ENCODE peak calls at places on chromosomes 3 and 15, in six cellular contexts. U, Z, Q, L, T and P are unnamed samples.
A peak's percentile ranks its signal among the peaks of the same experiment; 100 is the strongest.

GRCh38 chr3:42511196-42511595 is 8.8 kb downstream of the VIPR1 start:
- DNase-seq in U (no peak), Q (no peak), L (no peak), T (no peak), Z (no peak), P (no peak)

GRCh38 chr3:173109143-173109542 is 31.9 kb downstream of the SPATA16 start:
- DNase-seq in T (no peak), Q (no peak), U (no peak), Z (no peak), L (no peak), P (no peak)

GRCh38 chr15:60237411-60237810 is 160.4 kb downstream of the ANXA2 start:
- DNase-seq in L (peak; percentile 67), Q (no peak), Z (peak; percentile 8), T (no peak), U (no peak), P (no peak)

GRCh38 chr3:106006001-106006400 is 137.2 kb upstream of the CBLB start:
- DNase-seq in L (peak; percentile 87), Z (peak; percentile 80), U (peak; percentile 84), T (no peak), Q (no peak), P (no peak)

GRCh38 chr3:58495101-58495500 is 3.2 kb downstream of the KCTD6 start:
- DNase-seq in L (peak; percentile 30), Z (no peak), Q (no peak), U (no peak), T (no peak), P (no peak)

GRCh38 chr3:64254443-64254842 is 29.2 kb upstream of the PRICKLE2 start:
- DNase-seq in U (no peak), T (no peak), Z (no peak), L (no peak), Q (no peak), P (no peak)

GRCh38 chr3:129441782-129442181 is 1.8 kb downstream of the IFT122 start:
- DNase-seq in L (peak; percentile 50), Z (peak; percentile 71), T (no peak), U (peak; percentile 50), Q (no peak), P (no peak)

GRCh38 chr15:39444729-39445470 is 136.0 kb upstream of the THBS1 start:
- DNase-seq in Q (no peak), L (no peak), Z (no peak), U (no peak), T (no peak), P (no peak)

GRCh38 chr3:167033866-167034265 is 346.2 kb downstream of the ZBBX start:
- DNase-seq in Z (no peak), Q (no peak), L (no peak), U (no peak), T (no peak), P (no peak)

GRCh38 chr3:150639262-150639661 is 36.1 kb downstream of the SELENOT start:
- DNase-seq in L (peak; percentile 24), Z (peak; percentile 13), Q (no peak), T (no peak), U (no peak), P (no peak)

GRCh38 chr3:109018828-109019227 is 65.1 kb upstream of the GUCA1C start:
- DNase-seq in T (no peak), L (peak; percentile 0), Q (no peak), Z (no peak), U (no peak), P (peak; percentile 8)

GRCh38 chr3:117719316-117719926 is 1009.8 kb downstream of the TUSC7 start:
- DNase-seq in Z (peak; percentile 52), L (peak; percentile 40), Q (peak; percentile 6), U (no peak), T (peak; percentile 0), P (peak; percentile 4)

GRCh38 chr15:97904196-97904572 is 56.3 kb upstream of the ARRDC4 start:
- DNase-seq in T (peak; percentile 41), L (peak; percentile 44), U (peak; percentile 3), Z (peak; percentile 76), Q (peak; percentile 61), P (no peak)

GRCh38 chr3:160278210-160278609 is 53.0 kb downstream of the C3orf80 start:
- DNase-seq in Z (no peak), Q (no peak), T (no peak), L (no peak), U (no peak), P (no peak)

GRCh38 chr15:50003786-50004334 is 115.2 kb downstream of the ATP8B4 start:
- DNase-seq in U (peak; percentile 61), L (peak; percentile 87), Z (peak; percentile 96), Q (peak; percentile 92), T (peak; percentile 80), P (peak; percentile 56)

GRCh38 chr3:46545695-46546630 is 20.1 kb downstream of the LRRC2 start:
- DNase-seq in L (no peak), Q (no peak), T (no peak), Z (no peak), U (no peak), P (no peak)

GRCh38 chr3:148021400-148021799 is 612.2 kb downstream of the ZIC1 start:
- DNase-seq in Z (peak; percentile 13), Q (no peak), L (no peak), U (no peak), T (no peak), P (no peak)

GRCh38 chr15:25189551-25189950 is 234.8 kb downstream of the SNRPN start:
- DNase-seq in L (no peak), Z (no peak), T (no peak), Q (no peak), U (no peak), P (no peak)

GRCh38 chr15:59339252-59339672 is 33.4 kb downstream of the MYO1E start:
- DNase-seq in T (no peak), Q (no peak), U (no peak), L (no peak), Z (peak; percentile 85), P (no peak)

GRCh38 chr3:126350502-126351085 is 6.6 kb downstream of the KLF15 start:
- DNase-seq in Q (no peak), U (no peak), T (no peak), L (no peak), Z (no peak), P (no peak)

GRCh38 chr15:48416301-48416700 is 85.1 kb downstream of the DUT start:
- DNase-seq in L (no peak), Q (no peak), T (no peak), Z (no peak), U (no peak), P (no peak)

GRCh38 chr3:183116051-183116614 is 16.8 kb upstream of the MCCC1 start:
- DNase-seq in T (no peak), Z (peak; percentile 12), U (no peak), Q (peak; percentile 64), L (no peak), P (peak; percentile 74)

GRCh38 chr3:120218981-120219380 is 66.0 kb downstream of the GPR156 start:
- DNase-seq in Q (no peak), T (no peak), U (no peak), L (no peak), Z (peak; percentile 11), P (no peak)

GRCh38 chr3:119295816-119296484 is 1.8 kb downstream of the ARHGAP31 start:
- DNase-seq in T (no peak), Q (no peak), U (peak; percentile 20), L (no peak), Z (peak; percentile 69), P (no peak)

GRCh38 chr3:38117748-38118420 is 19.0 kb downstream of the ACAA1 start:
- DNase-seq in L (peak; percentile 55), Z (peak; percentile 78), U (no peak), Q (peak; percentile 59), T (peak; percentile 40), P (no peak)

GRCh38 chr3:184568591-184568917 is 7.0 kb downstream of the EPHB3 start:
- DNase-seq in U (no peak), T (no peak), Z (no peak), Q (no peak), L (no peak), P (no peak)

GRCh38 chr15:44801368-44801767 is 65.0 kb downstream of the TRIM69 start:
- DNase-seq in Q (no peak), L (no peak), T (no peak), Z (peak; percentile 24), U (no peak), P (no peak)

GRCh38 chr15:51738553-51738952 is 1.1 kb upstream of the LYSMD2 start:
- DNase-seq in T (no peak), Z (no peak), L (no peak), U (no peak), Q (no peak), P (no peak)
- TF ChIP-seq CTCF in T (no peak), Z (no peak), L (no peak), U (no peak), Q (no peak), P (no peak)

GRCh38 chr3:188938999-188939398 is 232.8 kb upstream of the TPRG1 start:
- DNase-seq in T (no peak), Z (no peak), L (no peak), U (no peak), Q (no peak), P (no peak)

GRCh38 chr3:188937389-188937788 is 234.4 kb upstream of the TPRG1 start:
- DNase-seq in T (no peak), L (peak; percentile 11), U (no peak), Q (no peak), Z (no peak), P (no peak)

GRCh38 chr3:188941103-188941502 is 230.7 kb upstream of the TPRG1 start:
- DNase-seq in U (no peak), Z (no peak), T (no peak), Q (no peak), L (no peak), P (no peak)

GRCh38 chr3:188940213-188940914 is 231.4 kb upstream of the TPRG1 start:
- DNase-seq in U (no peak), Q (no peak), Z (no peak), L (no peak), T (no peak), P (no peak)

DNA sequence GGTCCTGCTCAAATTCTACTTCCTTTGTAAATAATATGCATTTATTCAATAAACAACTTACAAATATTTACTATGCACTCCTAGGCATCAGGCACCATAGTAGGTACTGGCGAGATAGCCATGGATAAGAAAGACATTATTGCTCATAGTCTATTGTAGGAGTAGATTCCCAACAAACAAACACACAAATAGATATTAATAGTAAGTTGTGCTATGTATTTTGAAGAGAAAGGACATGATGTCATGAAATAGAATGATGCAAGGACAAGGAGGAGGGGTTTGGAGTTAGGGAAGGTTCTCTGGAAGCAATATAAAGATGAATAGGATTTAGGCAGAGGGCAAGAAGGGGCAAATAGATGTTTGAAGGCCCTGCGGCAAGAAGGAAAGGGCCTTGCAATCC is 232.0 kb upstream of the TPRG1 start:
- DNase-seq in Z (no peak), L (no peak), T (no peak), Q (no peak), U (no peak), P (no peak)
- H3K4me3 ChIP-seq in Z (no peak overlapping the region), L (no peak overlapping the region), T (no peak overlapping the region), Q (no peak overlapping the region), U (no peak overlapping the region), P (no peak overlapping the region)

GRCh38 chr15:70604671-70605070 is 158.7 kb downstream of the UACA start:
- DNase-seq in Q (no peak), U (no peak), Z (peak; percentile 57), T (no peak), L (peak; percentile 37), P (no peak)
- TF ChIP-seq CTCF in Q (no peak), U (no peak), Z (peak; percentile 43), T (no peak), L (peak; percentile 26), P (no peak)

GRCh38 chr3:32818431-32819085 is 761 bp downstream of the TRIM71 start:
- DNase-seq in Z (no peak), L (no peak), Q (no peak), U (no peak), T (no peak), P (no peak)
- H3K4me3 ChIP-seq in Z (no peak overlapping the region), L (no peak overlapping the region), Q (peak overlapping the region; percentile 49), U (no peak overlapping the region), T (no peak overlapping the region), P (no peak overlapping the region)